ENCODE peak calls at places on chromosomes 11 and 22, in seven cellular contexts. R is A549, E is GM13977, F is transverse colon, X is adrenal gland, W is IMR-90, A is lung. D is an unnamed sample.

GRCh38 chr11:128738942-128739341 is 45.1 kb downstream of the FLI1 start:
- DNase-seq in R (no peak), E (no peak), F (no peak), X (no peak), W (no peak), A (no peak), D (no peak)

GRCh38 chr11:9691865-9692264 is 28.0 kb downstream of the SWAP70 start:
- DNase-seq in R (no peak), E (no peak), F (no peak), X (no peak), W (peak; percentile 71), A (no peak), D (no peak)

GRCh38 chr11:100756556-100756955 is 69.5 kb downstream of the ARHGAP42 start:
- DNase-seq in R (no peak), E (no peak), F (no peak), X (no peak), W (no peak), A (no peak), D (no peak)

GRCh38 chr11:10301656-10302293 is 3.1 kb upstream of the ADM start:
- DNase-seq in R (no peak), E (no peak), F (no peak), X (no peak), W (peak; percentile 94), A (no peak), D (no peak)

GRCh38 chr11:70601861-70602575 is 203.7 kb downstream of the CTTN start:
- DNase-seq in R (no peak), E (no peak), F (no peak), X (no peak), W (no peak), A (no peak), D (no peak)

GRCh38 chr11:69636870-69637600 is 3.9 kb upstream of the CCND1 start:
- DNase-seq in R (no peak), E (peak; percentile 35), F (no peak), X (no peak), W (no peak), A (no peak), D (no peak)

GRCh38 chr22:42114721-42115120 is 15.9 kb downstream of the CYP2D6 start:
- DNase-seq in R (peak; percentile 27), E (no peak), F (no peak), X (no peak), W (peak; percentile 6), A (no peak), D (no peak)

GRCh38 chr11:694563-695331 is at the start of gene DEAF1:
- DNase-seq in R (peak; percentile 37), E (peak; percentile 98), F (peak; percentile 99), X (peak; percentile 98), W (peak; percentile 96), A (peak; percentile 97), D (peak; percentile 97)

GRCh38 chr22:23106906-23107367 is 34.9 kb downstream of the RSPH14 start:
- DNase-seq in R (no peak), E (no peak), F (no peak), X (no peak), W (no peak), A (no peak), D (no peak)

GRCh38 chr11:65890324-65891179 is at the start of gene CCDC85B:
- DNase-seq in R (peak; percentile 94), E (peak; percentile 98), F (peak; percentile 99), X (peak; percentile 98), W (peak; percentile 95), A (peak; percentile 97), D (peak; percentile 96)
- TF ChIP-seq CTCF in R (peak; percentile 22), E (no peak), F (no peak), X (no peak), W (no peak), A (no peak), D (no peak)

GRCh38 chr11:134030853-134031252 is 38.0 kb upstream of the JAM3 start:
- DNase-seq in R (no peak), E (no peak), F (no peak), X (no peak), W (no peak), A (no peak), D (no peak)
- TF ChIP-seq CTCF in R (no peak), E (peak; percentile 19), F (no peak), X (no peak), W (no peak), A (no peak), D (peak; percentile 7)

GRCh38 chr11:6570691-6571427 is 32.6 kb downstream of the RRP8 start:
- DNase-seq in R (no peak), E (peak; percentile 5), F (no peak), X (no peak), W (no peak), A (no peak), D (no peak)
- TF ChIP-seq CTCF in R (no peak), E (no peak), F (no peak), X (no peak), W (no peak), A (no peak), D (no peak)

DNA sequence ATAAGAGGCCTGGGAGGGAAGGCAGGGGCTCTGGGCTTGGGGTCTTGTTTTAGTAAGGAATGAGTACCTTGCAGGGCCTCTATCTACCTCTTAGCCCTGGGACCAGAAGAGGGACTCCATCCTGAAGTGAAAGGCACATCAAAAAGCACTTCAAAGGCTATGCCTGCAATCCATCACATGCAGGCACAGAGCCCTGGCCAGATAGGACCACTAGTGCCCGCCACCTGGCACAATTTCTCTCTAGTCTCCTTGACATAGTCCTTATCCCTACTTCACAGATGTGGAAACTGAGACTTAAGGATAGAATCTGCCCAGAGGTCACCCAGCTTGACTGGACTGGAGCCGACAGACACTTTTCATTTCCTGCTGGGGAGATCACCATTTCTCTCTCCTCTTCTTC is 35.5 kb downstream of the DKK3 start:
- DNase-seq in R (no peak), E (peak; percentile 3), F (no peak), X (no peak), W (no peak), A (peak; percentile 24), D (no peak)
- TF ChIP-seq CTCF in R (no peak), E (no peak), F (no peak), X (no peak), W (no peak), A (no peak), D (no peak)

DNA sequence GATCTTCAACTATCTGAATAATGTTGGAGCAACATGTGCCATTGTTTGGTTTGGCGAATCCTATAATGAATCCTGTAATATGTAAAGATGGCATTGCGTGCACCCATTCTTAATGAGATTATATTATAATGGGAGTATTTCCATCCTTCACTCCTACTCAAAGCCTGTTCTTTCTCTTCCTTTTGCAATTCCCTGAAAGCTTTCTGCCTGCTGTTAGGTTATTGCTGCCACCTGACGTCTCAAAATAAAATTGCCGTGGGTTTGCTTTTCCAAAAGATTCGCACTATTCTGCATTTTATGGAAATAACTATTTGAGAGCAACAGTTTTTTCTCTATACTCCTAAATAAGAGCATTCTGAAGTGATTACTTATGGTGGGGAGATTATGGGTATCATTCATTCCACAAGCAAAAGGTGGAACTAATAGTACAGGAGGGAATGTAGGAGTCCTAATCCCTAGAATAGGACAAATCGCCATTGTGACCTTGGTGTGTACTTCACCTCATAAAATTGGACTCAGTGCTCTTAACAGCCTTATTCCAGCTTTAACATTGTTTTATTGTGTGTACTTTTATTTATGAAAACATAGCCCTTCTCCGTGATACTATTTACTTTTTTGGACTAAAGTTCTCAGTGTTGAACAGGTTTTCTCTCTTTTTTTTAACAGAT is 69.6 kb upstream of the ALKBH3 start:
- DNase-seq in R (no peak), E (no peak), F (no peak), X (peak; percentile 15), W (no peak), A (no peak), D (no peak)
- TF ChIP-seq CTCF in R (peak; percentile 5), E (no peak), F (peak; percentile 37), X (peak; percentile 31), W (peak; percentile 42), A (no peak), D (no peak)